ENCODE peak calls at places on chromosomes 4 and X, in eight cellular contexts. Q, D, F, L, O, H, K and P are unnamed samples. For H3K27me3, the result is how much of the 10 kb centered on the place peaks cover.

GRCh38 chr4:76897522-76898384 is at the start of gene SOWAHB:
- DNase-seq in L (peak), H (peak), K (peak), F (peak), O (peak), D (peak), Q (peak), P (no peak)

GRCh38 chr4:45931151-45931550 is 192.7 kb downstream of the GABRG1 start:
- DNase-seq in H (no peak), L (no peak), D (no peak), Q (no peak), K (peak), O (no peak), F (no peak), P (no peak)

GRCh38 chr4:150482581-150482980 is 99.4 kb upstream of the MAB21L2 start:
- DNase-seq in O (no peak), L (no peak), H (no peak), F (no peak), K (no peak), Q (no peak), D (no peak), P (no peak)

GRCh38 chr4:113292371-113293042 is 243.1 kb downstream of the ANK2 start:
- DNase-seq in F (peak), H (no peak), K (peak), Q (peak), L (peak), D (peak), O (no peak), P (peak)

GRCh38 chr4:173448557-173448918 is 49.6 kb upstream of the SCRG1 start:
- DNase-seq in H (no peak), L (no peak), Q (no peak), K (peak), D (no peak), O (no peak), F (no peak), P (no peak)

GRCh38 chr4:165378763-165379631 is at the start of gene CPE:
- DNase-seq in O (peak), L (peak), D (peak), H (peak), Q (peak), K (peak), F (peak), P (no peak)

GRCh38 chr4:180665994-180666818 is 1577.0 kb upstream of the TENM3 start:
- DNase-seq in L (peak), Q (no peak), O (peak), H (peak), D (peak), F (peak), K (peak), P (peak)

GRCh38 chrX:70901465-70901864 is 7.0 kb downstream of the TEX11 start:
- DNase-seq in O (no peak), K (no peak), Q (no peak), L (no peak), F (no peak), D (no peak), H (no peak), P (no peak)

GRCh38 chrX:11386812-11387211 is 93.6 kb downstream of the AMELX start:
- DNase-seq in L (no peak), O (no peak), K (no peak), F (no peak), D (no peak), Q (no peak), H (no peak), P (no peak)
- H3K27me3 ChIP-seq in L (under half), O (under half), K (under half), F (under half), D (under half), Q (under half), H (under half), P (under half)

DNA sequence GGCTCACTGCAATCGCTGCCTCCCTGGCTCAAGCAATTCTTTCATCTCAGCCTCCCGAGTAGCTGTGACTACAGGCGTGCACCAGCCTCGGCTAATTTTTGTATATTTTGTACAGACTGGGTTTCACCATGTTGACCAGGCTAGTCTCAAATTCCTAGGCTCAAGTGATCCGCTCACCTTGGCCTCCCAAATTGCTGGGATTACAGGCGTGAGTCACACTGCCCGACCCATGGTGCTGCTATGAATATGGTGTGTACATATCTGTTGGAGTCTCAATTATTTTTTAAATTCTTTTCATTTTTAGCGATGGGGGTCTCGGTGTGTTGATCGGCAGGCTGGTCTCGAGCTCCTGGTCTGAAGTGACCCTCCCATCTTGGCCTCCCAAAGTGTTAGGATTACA is 78.0 kb upstream of the PRKX start:
- DNase-seq in K (no peak), H (no peak), F (no peak), O (no peak), L (no peak), Q (no peak), D (no peak), P (no peak)
- H3K27me3 ChIP-seq in K (under half), H (under half), F (under half), O (under half), L (under half), Q (under half), D (under half), P (under half)

GRCh38 chrX:34401411-34401810 is 255.7 kb downstream of the TMEM47 start:
- DNase-seq in O (no peak), D (no peak), F (no peak), Q (no peak), K (no peak), H (no peak), L (no peak), P (no peak)

GRCh38 chrX:34406580-34406979 is 250.5 kb downstream of the TMEM47 start:
- DNase-seq in F (no peak), L (no peak), Q (no peak), H (no peak), K (no peak), D (no peak), O (no peak), P (no peak)

DNA sequence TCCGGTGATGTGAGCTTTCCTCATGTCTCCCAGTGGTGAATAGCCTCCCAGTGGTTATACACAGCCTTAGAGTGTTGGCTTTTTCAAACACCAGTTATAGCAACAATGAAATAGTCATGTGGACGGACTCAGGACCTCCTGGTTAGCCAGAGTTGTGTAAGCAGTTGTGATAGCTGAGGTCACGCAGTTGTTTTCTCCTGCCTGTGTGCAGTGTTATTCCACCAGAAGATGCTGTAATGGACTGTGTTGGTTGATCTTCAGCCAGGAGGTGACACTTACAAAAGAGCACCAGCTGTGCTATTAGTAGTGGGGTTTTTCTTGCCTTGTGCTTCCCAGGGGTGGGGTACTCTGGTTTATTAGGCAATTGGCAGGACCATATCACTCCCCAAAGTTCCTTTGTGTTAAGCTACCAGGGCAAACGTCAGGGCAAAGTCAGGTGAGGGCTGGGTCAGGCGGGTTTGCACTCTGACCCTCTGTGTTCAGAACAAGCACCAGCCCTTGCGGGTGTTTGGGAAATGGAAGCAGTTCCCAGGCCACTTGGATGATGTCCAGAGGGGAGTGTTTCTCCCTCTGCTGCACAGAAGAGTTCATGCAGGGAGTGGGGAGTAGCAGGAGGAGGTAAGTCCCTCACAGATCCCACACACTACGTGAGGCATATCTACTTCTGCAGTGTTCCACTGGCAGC is 252.6 kb downstream of the TMEM47 start:
- DNase-seq in F (no peak), O (no peak), K (no peak), Q (no peak), D (no peak), H (no peak), L (no peak), P (no peak)
- H3K27me3 ChIP-seq in F (under half), O (under half), K (under half), Q (under half), D (under half), H (under half), L (under half), P (under half)

DNA sequence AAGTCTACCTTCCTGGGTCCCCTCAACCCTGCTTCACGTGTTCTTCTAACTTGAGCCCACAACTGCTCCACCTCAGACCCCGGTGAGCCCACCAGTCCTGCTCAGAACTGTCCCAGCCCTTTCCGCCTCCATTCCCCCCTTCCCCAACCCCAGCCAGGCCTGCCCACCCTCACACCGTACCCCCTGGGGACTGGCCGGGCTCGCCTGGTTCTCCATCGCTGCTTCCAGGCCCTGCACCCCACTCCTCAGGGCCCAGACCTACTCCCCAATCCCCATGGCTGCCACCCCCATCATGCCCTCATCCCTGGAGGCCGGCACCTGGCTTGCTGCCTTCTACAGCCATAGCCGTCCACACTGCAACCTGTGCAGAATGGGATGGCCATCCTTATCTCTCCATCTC is 23.4 kb downstream of the ADRA2C start:
- DNase-seq in L (no peak), H (no peak), K (no peak), F (no peak), O (no peak), D (no peak), Q (no peak), P (no peak)
- H3K27me3 ChIP-seq in L (under half), H (under half), K (under half), F (under half), O (under half), D (under half), Q (under half), P (under half)

DNA sequence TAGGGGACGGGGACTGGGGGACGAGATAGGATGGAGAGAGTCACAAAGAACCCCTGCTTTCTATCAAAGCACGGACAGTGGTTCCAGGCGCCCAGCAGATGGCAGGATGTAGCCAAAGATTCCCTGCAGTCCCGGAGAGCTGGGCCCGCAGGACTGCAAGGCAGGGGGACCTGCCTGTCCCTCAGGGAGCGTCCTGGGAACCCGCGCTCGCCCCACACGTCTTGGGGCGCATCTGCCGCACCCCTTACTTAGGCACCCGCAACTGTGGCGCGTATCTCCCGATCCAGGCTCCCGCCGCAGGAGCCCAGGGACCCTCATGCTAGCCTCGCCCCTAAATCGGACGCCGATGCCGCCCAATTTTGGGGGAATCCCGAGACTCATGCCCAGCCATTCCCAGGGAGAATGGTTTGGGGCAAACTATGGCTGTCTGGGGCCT is 742 bp upstream of the STK32B start:
- DNase-seq in D (peak), H (peak), F (peak), K (peak), Q (peak), L (peak), O (peak), P (no peak)
- H3K27me3 ChIP-seq in D (under half), H (under half), F (under half), K (under half), Q (under half), L (under half), O (under half), P (under half)